ENCODE peak calls at places on chromosome 18, in seven cellular contexts. K is K562, E is astrocyte of the cerebellum, F is HS-5, C is germinal center, J is anterior cingulate cortex, I is putamen. S is an unnamed sample.

GRCh38 chr18:7812431-7813063 is 245.4 kb downstream of the PTPRM start:
- DNase-seq in F (peak; percentile 35), E (peak; percentile 83), C (no peak), J (no peak), I (no peak), K (no peak), S (no peak)

GRCh38 chr18:41096504-41096903 is 858.5 kb upstream of the PIK3C3 start:
- DNase-seq in E (peak; percentile 33), J (no peak), K (no peak), I (no peak), F (no peak), C (no peak), S (no peak)

GRCh38 chr18:50428531-50429206 is 53.8 kb downstream of the SKA1 start:
- DNase-seq in J (no peak), K (no peak), I (no peak), E (no peak), F (no peak), C (no peak), S (no peak)

GRCh38 chr18:21450913-21451312 is 149.6 kb downstream of the ESCO1 start:
- DNase-seq in J (no peak), E (peak; percentile 62), I (no peak), C (no peak), K (no peak), F (no peak), S (no peak)

GRCh38 chr18:6219116-6219717 is 195.5 kb downstream of the L3MBTL4 start:
- DNase-seq in F (no peak), J (no peak), C (peak; percentile 65), I (no peak), E (peak; percentile 55), K (peak; percentile 36), S (no peak)

GRCh38 chr18:72433756-72434155 is 110.4 kb downstream of the CBLN2 start:
- DNase-seq in F (no peak), C (no peak), J (no peak), K (no peak), I (no peak), E (no peak), S (no peak)

GRCh38 chr18:64134044-64134757 is 14.7 kb downstream of the LINC00305 start:
- DNase-seq in E (peak; percentile 77), F (no peak), K (no peak), C (no peak), I (no peak), J (no peak), S (no peak)

GRCh38 chr18:53380063-53380639 is 844.3 kb downstream of the MBD2 start:
- DNase-seq in I (peak; percentile 55), C (no peak), K (no peak), E (peak; percentile 46), F (peak; percentile 0), J (no peak), S (no peak)

GRCh38 chr18:79868811-79869541 is 71.2 kb downstream of the KCNG2 start:
- DNase-seq in F (no peak), J (no peak), K (no peak), E (no peak), I (no peak), C (no peak), S (peak; percentile 77)

GRCh38 chr18:49041677-49042570 is 91.2 kb upstream of the SMAD7 start:
- DNase-seq in E (peak; percentile 55), J (no peak), I (peak; percentile 18), F (no peak), C (peak; percentile 28), K (no peak), S (peak; percentile 80)

GRCh38 chr18:76923485-76924085 is 101.2 kb downstream of the ZNF236 start:
- DNase-seq in I (no peak), E (no peak), C (no peak), J (no peak), F (no peak), K (peak; percentile 33), S (no peak)

GRCh38 chr18:33746261-33746660 is 168.2 kb downstream of the ASXL3 start:
- DNase-seq in C (no peak), I (peak; percentile 34), J (peak; percentile 39), F (no peak), K (no peak), E (no peak), S (no peak)

GRCh38 chr18:79123948-79124347 is 54.8 kb downstream of the ATP9B start:
- DNase-seq in E (no peak), I (peak; percentile 38), K (no peak), F (no peak), C (no peak), J (no peak), S (no peak)

GRCh38 chr18:70181015-70181414 is 24.5 kb downstream of the RTTN start:
- DNase-seq in J (no peak), E (peak; percentile 45), F (peak; percentile 63), I (no peak), K (no peak), C (no peak), S (no peak)

GRCh38 chr18:62442391-62442790 is 80.4 kb upstream of the ZCCHC2 start:
- DNase-seq in K (no peak), J (no peak), F (no peak), E (no peak), I (no peak), C (no peak), S (no peak)

GRCh38 chr18:8045890-8046289 is 478.8 kb downstream of the PTPRM start:
- DNase-seq in C (no peak), E (no peak), F (no peak), I (no peak), K (no peak), J (no peak), S (no peak)

GRCh38 chr18:46506974-46507373 is 150.0 kb downstream of the LOXHD1 start:
- DNase-seq in J (no peak), E (no peak), I (no peak), K (peak; percentile 13), C (no peak), F (no peak), S (no peak)

GRCh38 chr18:34977787-34978532 is 63.3 kb upstream of the MAPRE2 start:
- DNase-seq in F (no peak), E (no peak), C (peak; percentile 21), J (peak; percentile 76), I (peak; percentile 49), K (peak; percentile 18), S (peak; percentile 85)

GRCh38 chr18:47253101-47253654 is 1.7 kb upstream of the SKOR2 start:
- DNase-seq in E (no peak), J (no peak), I (no peak), F (no peak), C (no peak), K (no peak), S (no peak)

GRCh38 chr18:74631242-74632087 is 33.8 kb downstream of the ZNF407 start:
- DNase-seq in I (no peak), J (no peak), F (no peak), K (no peak), C (no peak), E (peak; percentile 52), S (no peak)

GRCh38 chr18:3816601-3817363 is 366.8 kb downstream of the TGIF1 start:
- DNase-seq in I (no peak), F (peak; percentile 93), J (no peak), C (no peak), E (peak; percentile 93), K (no peak), S (no peak)

GRCh38 chr18:46623541-46623940 is 33.5 kb downstream of the LOXHD1 start:
- DNase-seq in K (no peak), F (no peak), E (no peak), J (no peak), I (peak; percentile 47), C (no peak), S (peak; percentile 78)

GRCh38 chr18:45006934-45007333 is 326.2 kb downstream of the SETBP1 start:
- DNase-seq in J (no peak), I (no peak), F (no peak), C (no peak), E (no peak), K (no peak), S (no peak)

GRCh38 chr18:79404567-79404910 is 8.8 kb downstream of the NFATC1 start:
- DNase-seq in J (no peak), C (no peak), E (no peak), I (no peak), K (no peak), F (no peak), S (no peak)

GRCh38 chr18:50819027-50819726 is 639 bp downstream of the MRO start:
- DNase-seq in E (no peak), C (no peak), F (no peak), I (peak; percentile 42), J (peak; percentile 33), K (no peak), S (no peak)

GRCh38 chr18:3180325-3180724 is 39.4 kb downstream of the MYOM1 start:
- DNase-seq in E (no peak), K (no peak), F (no peak), I (no peak), C (no peak), J (no peak), S (no peak)

GRCh38 chr18:23106575-23106974 is 28.7 kb upstream of the CABLES1 start:
- DNase-seq in I (no peak), C (no peak), E (peak; percentile 83), F (peak; percentile 94), K (no peak), J (no peak), S (peak; percentile 86)

GRCh38 chr18:37249171-37249886 is 316.3 kb downstream of the CELF4 start:
- DNase-seq in C (no peak), F (no peak), J (no peak), K (no peak), E (no peak), I (no peak), S (no peak)

GRCh38 chr18:74084184-74084583 is 63.5 kb downstream of the FBXO15 start:
- DNase-seq in F (no peak), K (no peak), J (no peak), I (no peak), C (no peak), E (no peak), S (no peak)

GRCh38 chr18:77165489-77166415 is 33.2 kb upstream of the MBP start:
- DNase-seq in E (no peak), F (no peak), C (no peak), I (no peak), K (no peak), J (no peak), S (no peak)

GRCh38 chr18:30446605-30447004 is 595.9 kb downstream of the DSC3 start:
- DNase-seq in E (no peak), F (no peak), I (no peak), C (no peak), K (no peak), J (no peak), S (no peak)

GRCh38 chr18:40110455-40110854 is 1844.6 kb upstream of the PIK3C3 start:
- DNase-seq in K (no peak), F (no peak), C (no peak), E (no peak), J (no peak), I (no peak), S (no peak)

GRCh38 chr18:267380-267687 is 513 bp downstream of the THOC1 start:
- DNase-seq in C (no peak), I (no peak), F (peak; percentile 10), K (no peak), J (no peak), E (no peak), S (no peak)

GRCh38 chr18:33307520-33307919 is 133.0 kb downstream of the CCDC178 start:
- DNase-seq in C (no peak), K (no peak), J (no peak), I (no peak), F (no peak), E (no peak), S (no peak)

GRCh38 chr18:23244431-23244830 is 109.1 kb downstream of the CABLES1 start:
- DNase-seq in E (no peak), I (no peak), K (no peak), C (no peak), F (no peak), J (no peak), S (no peak)

GRCh38 chr18:12307251-12307736 is 747 bp upstream of the TUBB6 start:
- DNase-seq in I (no peak), J (no peak), E (peak; percentile 43), F (no peak), K (no peak), C (peak; percentile 40), S (no peak)

GRCh38 chr18:62525611-62526010 is 2.8 kb downstream of the ZCCHC2 start:
- DNase-seq in C (peak; percentile 11), J (no peak), F (no peak), K (no peak), E (no peak), I (peak; percentile 10), S (no peak)

GRCh38 chr18:49534846-49535601 is 26.8 kb upstream of the LIPG start:
- DNase-seq in I (no peak), J (no peak), E (no peak), F (no peak), K (no peak), C (no peak), S (no peak)

S was measured in osteocyte.